ENCODE peak calls at places on chromosomes 4 and X, in seven cellular contexts. V, F, I, J, P, G and N are unnamed samples.

GRCh38 chr4:110869114-110869513 is 246.2 kb upstream of the PITX2 start:
- DNase-seq in I (peak; percentile 61), V (no peak), P (no peak), J (no peak), F (no peak), G (no peak), N (no peak)

GRCh38 chr4:146368209-146368608 is 153.5 kb downstream of the SLC10A7 start:
- DNase-seq in I (no peak), J (no peak), V (no peak), P (peak; percentile 73), G (no peak), F (no peak), N (no peak)

GRCh38 chrX:3345281-3346081 is 971 bp downstream of the MXRA5 start:
- DNase-seq in F (peak; percentile 67), G (peak; percentile 38), V (no peak), P (peak; percentile 66), I (no peak), J (peak; percentile 66), N (peak; percentile 78)

GRCh38 chrX:151396042-151396826 is 772 bp upstream of the VMA21 start:
- DNase-seq in P (no peak), F (peak; percentile 64), G (peak; percentile 11), J (no peak), V (peak; percentile 59), I (peak; percentile 50), N (no peak)

GRCh38 chr4:86032476-86033022 is 327.3 kb downstream of the MAPK10 start:
- DNase-seq in G (peak; percentile 54), I (peak; percentile 85), V (no peak), P (peak; percentile 94), J (no peak), F (no peak), N (no peak)

GRCh38 chr4:12488672-12489071 is 995.5 kb downstream of the RAB28 start:
- DNase-seq in I (no peak), F (no peak), J (no peak), G (no peak), P (peak; percentile 11), V (no peak), N (no peak)

GRCh38 chr4:110087116-110087708 is 111.2 kb downstream of the ELOVL6 start:
- DNase-seq in P (peak; percentile 84), J (no peak), G (peak; percentile 64), I (peak; percentile 74), F (no peak), V (no peak), N (no peak)

GRCh38 chr4:145843651-145844050 is 95.0 kb downstream of the ZNF827 start:
- DNase-seq in G (no peak), J (no peak), P (no peak), V (no peak), F (no peak), I (no peak), N (no peak)

GRCh38 chr4:161696957-161697356 is 466.8 kb downstream of the FSTL5 start:
- DNase-seq in I (no peak), F (no peak), P (no peak), J (no peak), V (no peak), G (no peak), N (no peak)

GRCh38 chr4:131764730-131765129 is 1384.4 kb upstream of the PCDH10 start:
- DNase-seq in I (no peak), P (no peak), V (no peak), J (no peak), F (no peak), G (no peak), N (peak; percentile 70)

GRCh38 chr4:80183196-80184052 is 13.9 kb upstream of the PRDM8 start:
- DNase-seq in V (no peak), F (peak; percentile 68), G (no peak), I (no peak), P (peak; percentile 16), J (peak; percentile 33), N (no peak)

GRCh38 chr4:125316391-125316780 is 1.6 kb downstream of the FAT4 start:
- DNase-seq in P (peak; percentile 41), I (no peak), J (peak; percentile 44), F (peak; percentile 74), V (no peak), G (peak; percentile 34), N (peak; percentile 68)

GRCh38 chr4:137609693-137610450 is 77.6 kb upstream of the PCDH18 start:
- DNase-seq in G (no peak), P (peak; percentile 74), I (peak; percentile 16), V (no peak), F (no peak), J (no peak), N (no peak)

GRCh38 chr4:99648321-99648720 is 9.3 kb downstream of the C4orf54 start:
- DNase-seq in P (no peak), F (no peak), J (peak; percentile 19), I (no peak), G (no peak), V (no peak), N (no peak)

GRCh38 chr4:183200453-183200852 is 101.4 kb downstream of the WWC2 start:
- DNase-seq in J (peak; percentile 44), P (peak; percentile 97), V (no peak), G (peak; percentile 34), F (peak; percentile 88), I (peak; percentile 93), N (no peak)

GRCh38 chrX:47704736-47705135 is 45.8 kb upstream of the UXT start:
- DNase-seq in G (no peak), F (no peak), V (no peak), I (no peak), J (no peak), P (no peak), N (no peak)

GRCh38 chr4:88939697-88940096 is 117.3 kb downstream of the FAM13A start:
- DNase-seq in I (no peak), J (no peak), G (no peak), F (no peak), V (no peak), P (peak; percentile 77), N (no peak)

GRCh38 chrX:125132274-125132673 is 187.4 kb upstream of the TEX13C start:
- DNase-seq in J (peak; percentile 29), I (no peak), G (no peak), P (no peak), F (no peak), V (peak; percentile 7), N (no peak)

GRCh38 chrX:107628662-107629532 is 587 bp downstream of the PRPS1 start:
- DNase-seq in J (peak; percentile 63), I (no peak), V (peak; percentile 62), G (peak; percentile 45), P (peak; percentile 30), F (peak; percentile 59), N (no peak)

GRCh38 chr4:119629142-119629471 is 503 bp upstream of the PDE5A start:
- DNase-seq in P (no peak), G (no peak), I (no peak), J (no peak), F (no peak), V (no peak), N (no peak)
- TF ChIP-seq CTCF in P (no peak), G (peak; percentile 27), I (no peak), J (no peak), F (no peak), V (no peak), N (no peak)

GRCh38 chr4:159545556-159545955 is 442.7 kb downstream of the RAPGEF2 start:
- DNase-seq in J (no peak), V (no peak), F (no peak), G (no peak), I (no peak), P (no peak), N (no peak)
- TF ChIP-seq CTCF in J (no peak), V (no peak), F (no peak), G (no peak), I (no peak), P (no peak), N (no peak)

GRCh38 chrX:154380153-154380552 is 1.1 kb downstream of the EMD start:
- DNase-seq in J (no peak), F (peak; percentile 53), I (no peak), P (peak; percentile 6), V (no peak), G (no peak), N (no peak)

GRCh38 chrX:154378059-154378798 is 866 bp upstream of the EMD start:
- DNase-seq in F (peak; percentile 86), P (peak; percentile 67), J (no peak), V (no peak), I (no peak), G (no peak), N (no peak)

GRCh38 chrX:154379569-154379951 is 465 bp downstream of the EMD start:
- DNase-seq in F (no peak), I (no peak), G (no peak), V (no peak), P (no peak), J (no peak), N (no peak)

GRCh38 chrX:154380787-154381186 is 1.7 kb downstream of the EMD start:
- DNase-seq in F (no peak), P (no peak), V (no peak), I (no peak), G (no peak), J (no peak), N (no peak)

DNA sequence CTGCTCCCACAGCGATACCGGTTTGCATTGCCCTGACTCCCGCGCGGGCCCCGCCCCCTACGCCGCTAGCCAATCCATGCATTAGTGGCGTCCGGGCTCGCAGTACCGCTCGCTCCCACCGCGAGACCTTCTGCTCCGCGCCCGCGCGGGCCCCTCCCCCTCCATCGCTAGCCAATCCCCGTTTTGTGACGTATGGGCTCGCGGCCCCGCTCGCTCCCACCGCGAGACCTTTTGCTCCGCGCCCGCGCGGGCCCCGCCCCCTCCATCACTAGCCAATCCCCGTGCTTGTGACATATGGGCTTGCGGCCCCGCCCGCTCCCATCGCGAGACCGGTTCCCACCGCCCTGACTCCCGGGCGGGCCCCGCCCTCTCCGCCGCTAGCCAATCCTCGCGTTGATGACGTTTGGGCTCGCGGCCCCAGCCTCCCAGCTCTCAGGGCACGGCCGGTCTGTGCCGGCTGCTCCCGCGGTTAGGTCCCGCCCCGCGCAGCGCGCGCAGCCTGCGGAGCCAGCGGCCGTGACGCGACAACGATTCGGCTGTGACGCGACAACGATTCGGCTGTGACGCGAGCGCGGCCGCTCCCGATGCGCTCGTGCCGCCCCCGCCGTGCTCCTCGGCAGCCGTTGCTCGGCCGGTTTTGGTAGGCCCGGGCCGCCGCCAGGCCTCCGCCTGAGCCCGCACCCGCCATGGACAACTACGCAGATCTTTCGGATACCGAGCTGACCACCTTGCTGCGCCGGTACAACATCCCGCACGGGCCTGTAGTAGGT is at the start of gene EMD:
- DNase-seq in V (peak; percentile 99), F (peak; percentile 98), P (peak; percentile 98), J (peak; percentile 97), I (peak; percentile 97), G (peak; percentile 82), N (peak; percentile 96)
- TF ChIP-seq CTCF in V (no peak), F (no peak), P (no peak), J (no peak), I (no peak), G (no peak), N (no peak)

GRCh38 chr4:3073158-3074077 is 920 bp downstream of the HTT-AS start:
- DNase-seq in J (peak; percentile 59), I (no peak), G (no peak), F (no peak), P (no peak), V (no peak), N (no peak)
- TF ChIP-seq CTCF in J (peak; percentile 42), I (peak; percentile 17), G (no peak), F (peak; percentile 6), P (peak; percentile 25), V (no peak), N (no peak)